ENCODE peak calls at places on chromosome 10, in five cellular contexts. One of them, this sample, is unnamed.

GRCh38 chr10:1573981-1574380 is 163.3 kb downstream of the ADARB2 start:
- DNase-seq in lower lobe of right lung: no peak
- DNase-seq in cardiac fibroblast: no peak
- DNase-seq in skeletal muscle cell: no peak
- DNase-seq in astrocyte of the spinal cord: no peak
- DNase-seq in this sample: no peak

GRCh38 chr10:47158116-47159071 is 141.6 kb upstream of the GDF10 start:
- DNase-seq in skeletal muscle cell: no peak
- DNase-seq in cardiac fibroblast: no peak
- DNase-seq in astrocyte of the spinal cord: no peak
- DNase-seq in lower lobe of right lung: no peak
- DNase-seq in this sample: no peak

GRCh38 chr10:93916257-93917063 is 22.7 kb downstream of the SLC35G1 start:
- DNase-seq in astrocyte of the spinal cord: peak
- DNase-seq in skeletal muscle cell: no peak
- DNase-seq in lower lobe of right lung: no peak
- DNase-seq in cardiac fibroblast: peak
- DNase-seq in this sample: no peak

GRCh38 chr10:3471927-3472704 is 299.5 kb upstream of the PITRM1 start:
- DNase-seq in skeletal muscle cell: no peak
- DNase-seq in astrocyte of the spinal cord: peak
- DNase-seq in cardiac fibroblast: no peak
- DNase-seq in lower lobe of right lung: no peak
- DNase-seq in this sample: no peak

GRCh38 chr10:24363070-24363469 is 154.1 kb downstream of the KIAA1217 start:
- DNase-seq in skeletal muscle cell: no peak
- DNase-seq in lower lobe of right lung: no peak
- DNase-seq in cardiac fibroblast: peak
- DNase-seq in astrocyte of the spinal cord: peak
- DNase-seq in this sample: no peak

GRCh38 chr10:71081912-71082311 is 130.5 kb upstream of the UNC5B start:
- DNase-seq in cardiac fibroblast: no peak
- DNase-seq in lower lobe of right lung: no peak
- DNase-seq in astrocyte of the spinal cord: no peak
- DNase-seq in skeletal muscle cell: no peak
- DNase-seq in this sample: no peak

GRCh38 chr10:63977329-63977923 is 456.2 kb downstream of the REEP3 start:
- DNase-seq in astrocyte of the spinal cord: peak
- DNase-seq in cardiac fibroblast: peak
- DNase-seq in lower lobe of right lung: no peak
- DNase-seq in skeletal muscle cell: peak
- DNase-seq in this sample: no peak

GRCh38 chr10:25261571-25261970 is 86.8 kb downstream of the GPR158 start:
- DNase-seq in lower lobe of right lung: no peak
- DNase-seq in skeletal muscle cell: no peak
- DNase-seq in astrocyte of the spinal cord: no peak
- DNase-seq in cardiac fibroblast: no peak
- DNase-seq in this sample: no peak

GRCh38 chr10:93077860-93078337 is 4.2 kb downstream of the CYP26A1 start:
- DNase-seq in skeletal muscle cell: no peak
- DNase-seq in astrocyte of the spinal cord: no peak
- DNase-seq in lower lobe of right lung: no peak
- DNase-seq in cardiac fibroblast: no peak
- DNase-seq in this sample: peak

GRCh38 chr10:75326306-75326705 is 75.3 kb downstream of the ZNF503 start:
- DNase-seq in skeletal muscle cell: no peak
- DNase-seq in astrocyte of the spinal cord: no peak
- DNase-seq in cardiac fibroblast: no peak
- DNase-seq in lower lobe of right lung: no peak
- DNase-seq in this sample: no peak

GRCh38 chr10:101158101-101159058 is 27.3 kb downstream of the TLX1 start:
- DNase-seq in lower lobe of right lung: no peak
- DNase-seq in astrocyte of the spinal cord: no peak
- DNase-seq in skeletal muscle cell: no peak
- DNase-seq in cardiac fibroblast: no peak
- DNase-seq in this sample: no peak

GRCh38 chr10:30510184-30510931 is 76.4 kb downstream of the MAP3K8 start:
- DNase-seq in cardiac fibroblast: peak
- DNase-seq in skeletal muscle cell: peak
- DNase-seq in lower lobe of right lung: no peak
- DNase-seq in astrocyte of the spinal cord: peak
- DNase-seq in this sample: no peak

GRCh38 chr10:57723305-57723704 is 544.4 kb downstream of the IPMK start:
- DNase-seq in astrocyte of the spinal cord: no peak
- DNase-seq in skeletal muscle cell: no peak
- DNase-seq in cardiac fibroblast: no peak
- DNase-seq in lower lobe of right lung: no peak
- DNase-seq in this sample: no peak

GRCh38 chr10:44395396-44395795 is 10.5 kb upstream of the CXCL12 start:
- DNase-seq in skeletal muscle cell: no peak
- DNase-seq in cardiac fibroblast: no peak
- DNase-seq in lower lobe of right lung: no peak
- DNase-seq in astrocyte of the spinal cord: no peak
- DNase-seq in this sample: no peak

GRCh38 chr10:119290301-119291036 is 83.1 kb downstream of the GRK5 start:
- DNase-seq in lower lobe of right lung: no peak
- DNase-seq in astrocyte of the spinal cord: no peak
- DNase-seq in cardiac fibroblast: no peak
- DNase-seq in skeletal muscle cell: no peak
- DNase-seq in this sample: no peak

GRCh38 chr10:34732926-34733325 is 82.2 kb downstream of the PARD3 start:
- DNase-seq in astrocyte of the spinal cord: no peak
- DNase-seq in skeletal muscle cell: no peak
- DNase-seq in lower lobe of right lung: no peak
- DNase-seq in cardiac fibroblast: no peak
- DNase-seq in this sample: no peak

GRCh38 chr10:93512565-93512964 is 16.2 kb downstream of the CEP55 start:
- DNase-seq in lower lobe of right lung: no peak
- DNase-seq in skeletal muscle cell: no peak
- DNase-seq in astrocyte of the spinal cord: peak
- DNase-seq in cardiac fibroblast: peak
- DNase-seq in this sample: no peak

GRCh38 chr10:37268266-37268665 is 142.9 kb downstream of the ANKRD30A start:
- DNase-seq in skeletal muscle cell: no peak
- DNase-seq in cardiac fibroblast: no peak
- DNase-seq in lower lobe of right lung: no peak
- DNase-seq in astrocyte of the spinal cord: no peak
- DNase-seq in this sample: no peak

GRCh38 chr10:51804861-51805260 is 105.5 kb upstream of the CSTF2T start:
- DNase-seq in skeletal muscle cell: peak
- DNase-seq in lower lobe of right lung: no peak
- DNase-seq in cardiac fibroblast: peak
- DNase-seq in astrocyte of the spinal cord: peak
- DNase-seq in this sample: no peak

GRCh38 chr10:58775960-58776574 is 263.4 kb downstream of the BICC1 start:
- DNase-seq in cardiac fibroblast: peak
- DNase-seq in lower lobe of right lung: no peak
- DNase-seq in astrocyte of the spinal cord: peak
- DNase-seq in skeletal muscle cell: no peak
- DNase-seq in this sample: no peak

GRCh38 chr10:46091080-46091833 is 45.2 kb upstream of the MSMB start:
- DNase-seq in skeletal muscle cell: no peak
- DNase-seq in astrocyte of the spinal cord: no peak
- DNase-seq in cardiac fibroblast: no peak
- DNase-seq in lower lobe of right lung: no peak
- DNase-seq in this sample: no peak

GRCh38 chr10:44020322-44021111 is 364.4 kb downstream of the CXCL12 start:
- DNase-seq in cardiac fibroblast: peak
- DNase-seq in skeletal muscle cell: peak
- DNase-seq in lower lobe of right lung: no peak
- DNase-seq in astrocyte of the spinal cord: no peak
- DNase-seq in this sample: no peak

GRCh38 chr10:77478248-77478963 is 159.2 kb downstream of the KCNMA1 start:
- DNase-seq in lower lobe of right lung: no peak
- DNase-seq in cardiac fibroblast: peak
- DNase-seq in skeletal muscle cell: peak
- DNase-seq in astrocyte of the spinal cord: peak
- DNase-seq in this sample: no peak

GRCh38 chr10:853017-853416 is 78.5 kb downstream of the LARP4B start:
- DNase-seq in cardiac fibroblast: no peak
- DNase-seq in skeletal muscle cell: no peak
- DNase-seq in lower lobe of right lung: no peak
- DNase-seq in astrocyte of the spinal cord: no peak
- DNase-seq in this sample: no peak

GRCh38 chr10:50600831-50601466 is 22.8 kb downstream of the SGMS1 start:
- DNase-seq in lower lobe of right lung: no peak
- DNase-seq in astrocyte of the spinal cord: no peak
- DNase-seq in skeletal muscle cell: no peak
- DNase-seq in cardiac fibroblast: peak
- DNase-seq in this sample: no peak

GRCh38 chr10:69960606-69961167 is 92.0 kb upstream of the MACROH2A2 start:
- DNase-seq in cardiac fibroblast: no peak
- DNase-seq in astrocyte of the spinal cord: no peak
- DNase-seq in skeletal muscle cell: no peak
- DNase-seq in lower lobe of right lung: no peak
- DNase-seq in this sample: no peak

GRCh38 chr10:70193391-70193844 is 23.1 kb upstream of the SAR1A start:
- DNase-seq in skeletal muscle cell: no peak
- DNase-seq in astrocyte of the spinal cord: no peak
- DNase-seq in cardiac fibroblast: peak
- DNase-seq in lower lobe of right lung: no peak
- DNase-seq in this sample: no peak

DNA sequence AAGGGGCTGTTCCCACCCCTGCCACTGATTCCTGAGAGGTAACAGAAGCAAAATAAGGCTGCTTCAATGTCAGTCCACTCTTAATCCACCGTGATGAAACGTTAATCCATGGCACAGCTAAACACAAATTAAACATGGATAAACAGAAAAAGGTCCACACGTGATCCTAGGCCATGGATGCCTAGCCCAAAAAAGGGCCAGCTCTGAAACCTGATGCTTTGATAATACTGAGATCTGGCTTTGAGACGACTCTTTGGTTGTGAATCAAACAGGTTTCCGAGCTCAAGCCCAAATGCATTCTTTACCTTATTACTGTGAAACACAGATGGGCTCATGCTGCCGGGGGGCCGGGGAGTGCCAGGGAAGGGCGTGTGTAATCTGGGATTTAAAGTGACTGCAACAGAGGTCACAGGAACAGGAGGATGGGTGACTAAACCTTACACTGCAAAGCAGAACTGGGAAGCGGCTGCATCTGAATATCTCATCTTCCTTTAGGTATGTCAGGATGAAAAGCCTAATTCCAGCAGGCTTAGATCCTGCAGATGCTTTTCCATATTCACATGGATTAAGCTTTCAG is 86.5 kb downstream of the ZRANB1 start:
- DNase-seq in astrocyte of the spinal cord: peak
- DNase-seq in cardiac fibroblast: no peak
- DNase-seq in skeletal muscle cell: no peak
- DNase-seq in lower lobe of right lung: no peak
- DNase-seq in this sample: no peak
- H3K4me3 ChIP-seq in astrocyte of the spinal cord: no peak
- H3K4me3 ChIP-seq in cardiac fibroblast: no peak
- H3K4me3 ChIP-seq in skeletal muscle cell: no peak
- H3K4me3 ChIP-seq in lower lobe of right lung: no peak
- H3K4me3 ChIP-seq in this sample: no peak

DNA sequence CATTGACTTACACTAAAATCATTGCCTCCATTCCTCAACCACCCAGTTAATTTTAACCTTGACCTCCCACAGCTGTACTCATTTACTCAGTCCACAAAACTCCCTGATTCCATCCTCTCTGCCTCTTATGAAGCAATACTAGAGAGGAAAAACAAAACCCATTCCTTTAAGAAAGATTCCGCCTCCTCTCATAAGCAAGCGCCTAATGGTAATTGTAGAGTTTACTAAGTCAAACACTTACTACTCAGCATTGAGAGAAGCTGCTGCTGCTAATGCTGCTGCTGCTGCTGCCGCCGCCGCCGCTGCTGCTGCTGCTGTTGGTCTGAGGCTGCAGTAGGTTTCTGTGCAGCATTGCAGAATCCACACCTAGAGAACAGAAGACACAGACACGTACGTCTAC is 2.1 kb upstream of the ADD3 start:
- DNase-seq in skeletal muscle cell: peak
- DNase-seq in cardiac fibroblast: peak
- DNase-seq in lower lobe of right lung: no peak
- DNase-seq in astrocyte of the spinal cord: peak
- DNase-seq in this sample: peak
- H3K4me3 ChIP-seq in skeletal muscle cell: peak
- H3K4me3 ChIP-seq in cardiac fibroblast: peak
- H3K4me3 ChIP-seq in lower lobe of right lung: peak
- H3K4me3 ChIP-seq in astrocyte of the spinal cord: peak
- H3K4me3 ChIP-seq in this sample: peak

GRCh38 chr10:102280397-102281015 is 35.2 kb downstream of the GBF1 start:
- DNase-seq in skeletal muscle cell: no peak
- DNase-seq in cardiac fibroblast: peak
- DNase-seq in lower lobe of right lung: no peak
- DNase-seq in astrocyte of the spinal cord: peak
- DNase-seq in this sample: no peak
- H3K4me3 ChIP-seq in skeletal muscle cell: peak
- H3K4me3 ChIP-seq in cardiac fibroblast: peak
- H3K4me3 ChIP-seq in lower lobe of right lung: peak
- H3K4me3 ChIP-seq in astrocyte of the spinal cord: no peak
- H3K4me3 ChIP-seq in this sample: no peak

GRCh38 chr10:102646610-102647432 is 2.5 kb downstream of the TRIM8 start:
- DNase-seq in skeletal muscle cell: no peak
- DNase-seq in lower lobe of right lung: peak
- DNase-seq in astrocyte of the spinal cord: peak
- DNase-seq in cardiac fibroblast: peak
- DNase-seq in this sample: no peak

GRCh38 chr10:102645741-102646609 is 1.7 kb downstream of the TRIM8 start:
- DNase-seq in astrocyte of the spinal cord: peak
- DNase-seq in lower lobe of right lung: peak
- DNase-seq in cardiac fibroblast: peak
- DNase-seq in skeletal muscle cell: peak
- DNase-seq in this sample: peak

GRCh38 chr10:102648269-102648888 is 4.1 kb downstream of the TRIM8 start:
- DNase-seq in lower lobe of right lung: no peak
- DNase-seq in astrocyte of the spinal cord: no peak
- DNase-seq in skeletal muscle cell: no peak
- DNase-seq in cardiac fibroblast: no peak
- DNase-seq in this sample: peak

GRCh38 chr10:102648889-102649752 is 4.8 kb downstream of the TRIM8 start:
- DNase-seq in cardiac fibroblast: no peak
- DNase-seq in astrocyte of the spinal cord: no peak
- DNase-seq in lower lobe of right lung: peak
- DNase-seq in skeletal muscle cell: no peak
- DNase-seq in this sample: no peak

DNA sequence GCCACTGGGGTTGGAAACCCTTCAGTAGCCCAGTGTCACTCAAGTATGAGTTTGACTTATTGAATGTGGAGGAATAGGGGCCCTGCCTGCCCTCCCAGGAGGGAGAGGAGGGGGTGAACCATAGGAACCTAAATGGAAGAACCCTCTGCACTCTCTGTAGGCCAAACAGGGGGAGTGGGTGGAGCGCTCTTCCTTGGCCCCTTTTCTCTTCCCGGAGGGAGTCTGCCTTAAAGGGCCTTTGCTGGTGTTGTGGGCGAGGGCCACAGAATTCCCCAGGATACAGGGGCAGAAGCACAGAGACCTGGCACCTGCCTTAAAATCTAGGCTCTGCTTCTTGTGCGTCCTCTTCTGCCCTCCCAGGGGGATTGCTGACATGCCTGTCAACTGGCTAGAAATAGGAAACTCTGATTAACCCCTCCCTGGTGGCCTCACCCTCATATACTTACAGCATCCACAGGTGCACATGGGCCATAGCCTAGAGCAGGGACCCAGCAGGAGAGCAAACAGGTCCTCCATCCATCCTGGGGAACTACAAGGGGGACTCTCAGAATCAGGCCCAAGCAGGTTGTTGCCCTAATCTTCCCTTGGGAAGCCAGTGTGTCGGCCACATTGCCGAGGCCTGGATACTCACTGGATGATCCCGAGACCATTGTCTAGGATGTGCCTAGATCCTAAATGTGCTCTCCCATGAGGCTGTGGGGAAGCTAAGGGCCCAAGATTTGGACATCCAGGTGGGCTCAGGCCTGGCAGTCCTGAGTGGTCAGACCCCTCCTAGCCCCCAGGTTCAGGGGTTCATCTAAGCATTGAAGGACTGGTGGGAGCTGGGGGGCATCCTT is 3.4 kb downstream of the TRIM8 start:
- DNase-seq in lower lobe of right lung: no peak
- DNase-seq in astrocyte of the spinal cord: no peak
- DNase-seq in skeletal muscle cell: no peak
- DNase-seq in cardiac fibroblast: no peak
- DNase-seq in this sample: no peak
- H3K4me3 ChIP-seq in lower lobe of right lung: peak
- H3K4me3 ChIP-seq in astrocyte of the spinal cord: peak
- H3K4me3 ChIP-seq in skeletal muscle cell: peak
- H3K4me3 ChIP-seq in cardiac fibroblast: peak
- H3K4me3 ChIP-seq in this sample: peak

This sample was measured in right lobe of liver.